ENCODE peak calls at places on chromosomes 1 and 21, in eight cellular contexts. W is retinal pigment epithelial cell; R is upper lobe of left lung; J is bronchial epithelial cell; D is colonic mucosa; X is fibroblast of mammary gland; I is CD8-positive, alpha-beta T cell; Q is tibial nerve. Y is an unnamed sample.

GRCh38 chr1:154729598-154729997 is 121.6 kb upstream of the ADAR start:
- DNase-seq in W (no peak), R (no peak), J (no peak), D (no peak), X (peak; percentile 41), I (no peak), Q (no peak), Y (no peak)

GRCh38 chr1:108016451-108016920 is 51.5 kb upstream of the VAV3 start:
- DNase-seq in W (peak; percentile 30), R (no peak), J (peak; percentile 74), D (no peak), X (peak; percentile 54), I (no peak), Q (no peak), Y (peak; percentile 62)

GRCh38 chr1:27296773-27297214 is 25.2 kb upstream of the TMEM222 start:
- DNase-seq in W (no peak), R (peak; percentile 65), J (no peak), D (peak; percentile 77), X (peak; percentile 57), I (peak; percentile 73), Q (peak; percentile 43), Y (peak; percentile 56)

GRCh38 chr21:33374080-33374873 is 28.9 kb upstream of the IFNGR2 start:
- DNase-seq in W (no peak), R (peak; percentile 69), J (peak; percentile 69), D (peak; percentile 75), X (peak; percentile 73), I (peak; percentile 68), Q (no peak), Y (peak; percentile 72)

GRCh38 chr1:40032240-40032891 is 8.2 kb upstream of the CAP1 start:
- DNase-seq in W (peak; percentile 62), R (peak; percentile 59), J (peak; percentile 68), D (peak; percentile 74), X (peak; percentile 75), I (peak; percentile 66), Q (no peak), Y (peak; percentile 69)

GRCh38 chr1:24619376-24619775 is 23.7 kb upstream of the SRRM1 start:
- DNase-seq in W (no peak), R (no peak), J (no peak), D (no peak), X (no peak), I (no peak), Q (no peak), Y (no peak)

GRCh38 chr1:88189525-88189924 is 494.5 kb upstream of the PKN2 start:
- DNase-seq in W (no peak), R (no peak), J (peak; percentile 12), D (no peak), X (no peak), I (no peak), Q (no peak), Y (no peak)

GRCh38 chr1:241090798-241091197 is 266.2 kb downstream of the RGS7 start:
- DNase-seq in W (no peak), R (no peak), J (no peak), D (no peak), X (no peak), I (no peak), Q (no peak), Y (no peak)

GRCh38 chr1:79825551-79825950 is 819.0 kb upstream of the ADGRL4 start:
- DNase-seq in W (no peak), R (no peak), J (no peak), D (no peak), X (no peak), I (no peak), Q (no peak), Y (no peak)

GRCh38 chr1:109151146-109151545 is 37.2 kb downstream of the ELAPOR1 start:
- DNase-seq in W (peak; percentile 10), R (peak; percentile 32), J (peak; percentile 51), D (peak; percentile 73), X (peak; percentile 67), I (no peak), Q (no peak), Y (peak; percentile 66)

GRCh38 chr1:110150330-110151174 is at the start of gene SLC6A17:
- DNase-seq in W (no peak), R (no peak), J (peak; percentile 57), D (no peak), X (peak; percentile 64), I (no peak), Q (no peak), Y (peak; percentile 26)

GRCh38 chr1:186710696-186711095 is 30.5 kb upstream of the PTGS2 start:
- DNase-seq in W (no peak), R (no peak), J (no peak), D (no peak), X (no peak), I (no peak), Q (no peak), Y (no peak)

GRCh38 chr21:33300701-33301631 is 23.8 kb upstream of the IFNAR1 start:
- DNase-seq in W (no peak), R (no peak), J (no peak), D (peak; percentile 23), X (no peak), I (no peak), Q (no peak), Y (no peak)

GRCh38 chr1:54581621-54582035 is 33.6 kb downstream of the ACOT11 start:
- DNase-seq in W (peak; percentile 88), R (peak; percentile 95), J (peak; percentile 92), D (peak; percentile 85), X (peak; percentile 61), I (no peak), Q (peak; percentile 76), Y (peak; percentile 98)

GRCh38 chr1:110196917-110197782 is 13.0 kb upstream of the KCNC4 start:
- DNase-seq in W (no peak), R (peak; percentile 36), J (peak; percentile 65), D (peak; percentile 32), X (peak; percentile 50), I (peak; percentile 52), Q (no peak), Y (peak; percentile 54)

DNA sequence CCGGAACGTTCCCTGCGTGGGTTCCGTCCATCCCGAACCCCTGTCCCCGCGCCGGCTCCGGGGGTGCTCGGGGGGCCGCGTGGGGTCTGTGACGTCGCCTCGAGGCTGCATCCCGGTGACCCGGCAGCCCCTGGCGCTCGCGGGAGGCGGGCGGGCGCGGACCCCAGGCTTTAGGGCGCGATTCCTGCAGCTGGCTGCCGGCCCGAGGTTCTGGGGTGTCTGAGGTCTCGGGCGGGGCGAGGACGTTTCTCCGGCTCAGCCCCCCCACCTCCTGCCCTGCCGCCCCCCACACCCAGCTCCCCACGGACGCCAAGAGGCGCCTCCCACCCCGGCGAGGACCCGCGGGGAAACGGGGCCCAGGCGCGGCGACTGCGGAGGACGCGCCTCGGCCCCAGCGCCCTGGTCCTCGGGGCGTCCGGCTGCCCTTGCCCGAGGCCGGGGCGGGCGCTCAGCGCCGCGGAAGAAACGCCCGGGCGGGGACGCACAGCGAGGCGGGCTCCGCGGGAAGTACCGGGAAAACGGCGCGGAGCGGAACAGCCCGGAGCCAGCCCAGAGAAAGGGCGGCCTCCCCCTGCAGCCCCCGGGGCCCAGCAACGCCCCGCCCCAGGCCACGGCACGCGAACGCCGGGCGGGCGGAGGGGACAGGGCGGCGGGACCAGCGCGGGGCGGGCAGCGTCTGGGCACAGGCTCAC is 1.3 kb upstream of the PCBP3 start:
- DNase-seq in W (no peak), R (no peak), J (no peak), D (peak; percentile 27), X (no peak), I (no peak), Q (no peak), Y (no peak)
- TF ChIP-seq CTCF in W (no peak), R (no peak), J (no peak), D (no peak), X (no peak), I (no peak), Q (no peak), Y (no peak)

GRCh38 chr1:6490181-6491075 is 1.0 kb downstream of the PLEKHG5 start:
- DNase-seq in W (peak; percentile 27), R (peak; percentile 67), J (peak; percentile 49), D (peak; percentile 84), X (peak; percentile 64), I (peak; percentile 45), Q (no peak), Y (peak; percentile 82)
- TF ChIP-seq CTCF in W (no peak), R (no peak), J (no peak), D (peak; percentile 3), X (no peak), I (peak; percentile 66), Q (no peak), Y (no peak)

DNA sequence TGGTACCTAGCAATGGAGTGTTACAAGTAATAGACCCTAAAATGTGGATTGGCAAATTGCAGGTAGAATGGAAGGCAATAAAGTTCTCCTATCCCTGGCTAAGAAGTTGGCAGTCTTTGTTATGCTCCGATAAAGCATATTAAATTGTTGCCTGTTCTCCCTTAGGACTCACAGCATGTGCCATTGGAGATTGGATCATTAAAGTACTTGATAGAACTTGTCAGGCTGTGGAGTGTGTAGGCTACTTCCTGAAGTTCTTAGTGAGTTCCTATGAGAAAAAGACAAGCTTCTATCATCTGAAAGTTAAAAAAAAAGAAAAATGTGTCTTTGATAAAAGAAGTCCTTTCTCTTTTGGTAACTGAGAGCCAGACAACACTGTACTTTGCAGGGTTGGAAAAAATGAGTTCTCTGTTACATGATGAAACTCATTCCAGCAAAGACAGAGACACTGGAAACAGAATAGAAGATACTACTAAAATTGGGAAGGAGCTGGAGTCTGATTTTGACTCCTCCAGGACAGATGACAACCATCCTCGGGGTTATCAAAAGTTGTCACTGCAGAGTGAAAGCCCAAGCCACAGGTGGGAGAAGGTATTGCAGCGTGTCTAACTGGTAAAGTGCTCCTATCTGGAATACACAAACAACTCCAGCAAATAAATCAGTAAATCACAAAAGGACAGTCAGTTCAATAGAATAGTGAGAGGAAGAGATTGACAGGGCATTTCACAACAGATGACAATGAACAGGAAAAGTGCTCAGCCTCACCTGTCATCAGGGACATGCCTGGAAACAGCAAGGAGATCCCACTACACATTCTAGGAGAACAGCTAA is 87.5 kb upstream of the WDR26 start:
- DNase-seq in W (no peak), R (no peak), J (peak; percentile 51), D (no peak), X (no peak), I (no peak), Q (no peak), Y (no peak)
- TF ChIP-seq CTCF in W (no peak), R (no peak), J (peak; percentile 11), D (no peak), X (peak; percentile 6), I (no peak), Q (no peak), Y (peak; percentile 7)

GRCh38 chr1:220043646-220044045 is 2.7 kb downstream of the EPRS1 start:
- DNase-seq in W (no peak), R (no peak), J (no peak), D (no peak), X (no peak), I (no peak), Q (no peak), Y (no peak)

GRCh38 chr1:220040028-220040596 is 6.2 kb downstream of the EPRS1 start:
- DNase-seq in W (no peak), R (no peak), J (no peak), D (no peak), X (no peak), I (no peak), Q (no peak), Y (no peak)

DNA sequence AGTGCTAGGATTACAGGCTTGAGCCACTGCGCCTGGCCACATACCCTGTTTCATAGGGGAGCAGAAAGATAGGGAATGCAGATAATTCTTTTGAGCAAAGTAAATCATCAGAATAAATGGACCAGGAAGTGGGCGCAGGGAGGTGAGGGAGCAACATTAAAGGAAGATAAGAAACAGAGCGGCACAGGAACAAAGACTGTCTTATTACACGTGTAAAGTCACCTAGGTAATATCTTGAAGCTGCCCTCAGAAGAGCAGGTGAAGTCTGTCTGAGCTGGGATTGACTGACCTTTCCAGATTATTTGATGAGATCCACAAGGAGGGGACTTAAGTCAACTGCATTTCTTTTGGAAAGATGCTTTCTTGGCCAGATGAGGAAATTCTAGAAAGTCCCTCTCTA is 7.7 kb downstream of the EPRS1 start:
- DNase-seq in W (no peak), R (no peak), J (no peak), D (no peak), X (no peak), I (no peak), Q (no peak), Y (no peak)
- TF ChIP-seq CTCF in W (no peak), R (no peak), J (no peak), D (no peak), X (no peak), I (no peak), Q (no peak), Y (no peak)

Y was measured in MCF 10A.